ENCODE peak calls at places on chromosomes 7 and 10, in ten cellular contexts. V is cardiac fibroblast, A is fibroblast of lung, F is fibroblast of pulmonary artery, G is ovary, U is colonic mucosa, R is hepatocyte, O is dorsolateral prefrontal cortex, P is neural progenitor cell, X is mesendoderm. T is an unnamed sample.
A peak's percentile ranks its signal among the peaks of the same experiment; 100 is the strongest.

GRCh38 chr10:3482200-3482993 is 302.6 kb downstream of the KLF6 start:
- DNase-seq in X (peak; percentile 77), R (peak; percentile 92), F (peak; percentile 94), A (peak; percentile 96), G (no peak), V (peak; percentile 92), U (peak; percentile 76), O (no peak), P (peak; percentile 85), T (no peak)

GRCh38 chr10:100670828-100671479 is 74.4 kb upstream of the PAX2 start:
- DNase-seq in A (no peak), G (no peak), O (no peak), U (peak; percentile 42), F (no peak), X (peak; percentile 44), P (peak; percentile 71), V (no peak), R (peak; percentile 61), T (no peak)

GRCh38 chr10:118732253-118733194 is 22.2 kb downstream of the CACUL1 start:
- DNase-seq in R (no peak), G (no peak), X (peak; percentile 84), F (no peak), V (no peak), O (no peak), U (peak; percentile 59), P (no peak), A (no peak), T (peak; percentile 12)

GRCh38 chr7:37446371-37446770 is 2.3 kb downstream of the ELMO1 start:
- DNase-seq in A (no peak), G (no peak), U (no peak), X (no peak), O (no peak), V (no peak), R (peak; percentile 24), P (no peak), F (no peak), T (no peak)

GRCh38 chr10:74048433-74048832 is 50.5 kb downstream of the VCL start:
- DNase-seq in U (no peak), P (no peak), V (no peak), R (no peak), X (no peak), O (no peak), F (no peak), A (no peak), G (no peak), T (no peak)

GRCh38 chr10:48604408-48605263 is at the start of gene ARHGAP22:
- DNase-seq in G (peak; percentile 58), F (peak; percentile 28), R (peak; percentile 32), O (peak; percentile 66), P (peak; percentile 62), X (no peak), A (peak; percentile 35), U (peak; percentile 58), V (peak; percentile 58), T (no peak)

GRCh38 chr10:49539320-49539885 is 482 bp upstream of the ERCC6 start:
- DNase-seq in V (peak; percentile 82), A (peak; percentile 46), G (no peak), P (peak; percentile 34), X (peak; percentile 48), O (peak; percentile 19), F (peak; percentile 84), U (peak; percentile 58), R (peak; percentile 67), T (no peak)

GRCh38 chr10:34918896-34919295 is 103.8 kb upstream of the PARD3 start:
- DNase-seq in U (no peak), F (no peak), X (no peak), P (no peak), V (no peak), R (no peak), O (no peak), G (no peak), A (no peak), T (no peak)

GRCh38 chr10:34477229-34477628 is 337.9 kb downstream of the PARD3 start:
- DNase-seq in X (no peak), A (no peak), O (no peak), U (no peak), V (no peak), F (no peak), P (no peak), R (peak; percentile 23), G (no peak), T (no peak)

GRCh38 chr10:6300784-6301180 is 98.0 kb downstream of the PFKFB3 start:
- DNase-seq in G (no peak), U (no peak), X (no peak), P (no peak), R (no peak), V (no peak), O (no peak), A (no peak), F (no peak), T (no peak)
- H3K4me3 ChIP-seq in G (no peak overlapping the region), U (no peak overlapping the region), X (no peak overlapping the region), P (no peak overlapping the region), R (no peak overlapping the region), V (no peak overlapping the region), O (no peak overlapping the region), A (no peak overlapping the region), F (no peak overlapping the region), T (peak overlapping the region; percentile 23)

GRCh38 chr7:129784783-129785456 is 167.8 kb downstream of the UBE2H start:
- DNase-seq in V (no peak), A (no peak), R (no peak), F (no peak), O (no peak), X (no peak), U (no peak), P (peak; percentile 54), G (no peak), T (no peak)

GRCh38 chr7:129784437-129784782 is 168.3 kb downstream of the UBE2H start:
- DNase-seq in R (no peak), P (peak; percentile 24), F (no peak), V (no peak), A (no peak), U (no peak), X (no peak), O (no peak), G (no peak), T (no peak)

GRCh38 chr7:129782257-129783096 is 170.3 kb downstream of the UBE2H start:
- DNase-seq in X (no peak), R (no peak), U (no peak), V (no peak), P (peak; percentile 58), G (no peak), O (no peak), A (no peak), F (no peak), T (no peak)

GRCh38 chr7:129781856-129782256 is 170.3 kb downstream of the NRF1 start:
- DNase-seq in O (no peak), X (no peak), F (no peak), G (no peak), R (no peak), V (no peak), A (no peak), U (no peak), P (peak; percentile 82), T (no peak)

GRCh38 chr7:129783097-129783919 is 169.5 kb downstream of the UBE2H start:
- DNase-seq in G (no peak), A (no peak), X (no peak), P (peak; percentile 44), V (no peak), O (no peak), R (no peak), F (no peak), U (no peak), T (no peak)
- H3K4me3 ChIP-seq in G (no peak overlapping the region), A (no peak overlapping the region), X (no peak overlapping the region), P (no peak overlapping the region), V (no peak overlapping the region), O (no peak overlapping the region), R (no peak overlapping the region), F (no peak overlapping the region), U (no peak overlapping the region), T (no peak overlapping the region)

GRCh38 chr7:36388423-36388822 is 1.2 kb upstream of the ANLN start:
- DNase-seq in G (no peak), O (no peak), V (no peak), U (no peak), P (no peak), F (no peak), A (no peak), R (no peak), X (no peak), T (no peak)
- H3K4me3 ChIP-seq in G (no peak overlapping the region), O (peak overlapping the region; percentile 80), V (no peak overlapping the region), U (no peak overlapping the region), P (no peak overlapping the region), F (no peak overlapping the region), A (no peak overlapping the region), R (no peak overlapping the region), X (no peak overlapping the region), T (no peak overlapping the region)

GRCh38 chr7:75965617-75966016 is 28.8 kb downstream of the TMEM120A start:
- DNase-seq in V (no peak), X (no peak), G (no peak), O (no peak), A (no peak), P (no peak), R (no peak), U (no peak), F (no peak), T (no peak)
- H3K4me3 ChIP-seq in V (no peak overlapping the region), X (no peak overlapping the region), G (no peak overlapping the region), O (peak overlapping the region; percentile 42), A (no peak overlapping the region), P (no peak overlapping the region), R (no peak overlapping the region), U (no peak overlapping the region), F (no peak overlapping the region), T (no peak overlapping the region)

DNA sequence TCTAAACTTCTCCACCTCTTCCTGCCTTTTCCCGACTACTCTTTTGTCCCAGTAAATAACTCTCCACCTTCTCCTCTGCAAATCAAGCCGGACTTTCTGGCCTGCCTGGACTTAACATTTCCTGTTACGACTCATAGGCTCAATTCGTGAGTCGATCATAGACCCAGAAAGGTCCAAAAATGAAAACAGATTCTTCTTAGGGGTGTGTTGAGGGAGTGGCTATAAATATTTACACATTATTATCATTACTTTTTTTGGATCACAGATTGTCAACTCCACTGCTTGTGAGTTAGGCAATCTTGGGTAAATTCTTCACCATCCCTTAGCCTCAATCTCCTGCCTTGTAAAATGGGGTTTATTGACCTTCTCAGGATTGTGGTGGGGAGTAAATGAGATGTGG is 58.9 kb upstream of the HABP2 start:
- DNase-seq in O (no peak), V (no peak), P (no peak), X (no peak), F (no peak), U (no peak), A (no peak), R (no peak), G (no peak), T (no peak)
- H3K4me3 ChIP-seq in O (no peak overlapping the region), V (no peak overlapping the region), P (no peak overlapping the region), X (no peak overlapping the region), F (no peak overlapping the region), U (no peak overlapping the region), A (no peak overlapping the region), R (no peak overlapping the region), G (no peak overlapping the region), T (no peak overlapping the region)

GRCh38 chr7:68217426-68217825 is 1220.8 kb downstream of the TYW1 start:
- DNase-seq in R (no peak), X (no peak), A (no peak), F (no peak), O (no peak), G (no peak), P (no peak), V (no peak), U (no peak), T (no peak)
- H3K4me3 ChIP-seq in R (no peak overlapping the region), X (no peak overlapping the region), A (no peak overlapping the region), F (no peak overlapping the region), O (no peak overlapping the region), G (no peak overlapping the region), P (no peak overlapping the region), V (no peak overlapping the region), U (no peak overlapping the region), T (no peak overlapping the region)

GRCh38 chr10:20747782-20748181 is 149.3 kb downstream of the NEBL start:
- DNase-seq in G (no peak), A (no peak), F (no peak), U (no peak), V (no peak), X (no peak), O (no peak), P (no peak), R (no peak), T (no peak)
- H3K4me3 ChIP-seq in G (no peak overlapping the region), A (no peak overlapping the region), F (no peak overlapping the region), U (no peak overlapping the region), V (no peak overlapping the region), X (no peak overlapping the region), O (no peak overlapping the region), P (no peak overlapping the region), R (no peak overlapping the region), T (no peak overlapping the region)

T was measured in GM12864.